ENCODE peak calls at places on chromosomes 11 and 22, in six cellular contexts. One of them, this sample, is unnamed.

GRCh38 chr22:45857519-45857918 is 119.4 kb downstream of the WNT7B start:
- DNase-seq in fibroblast of the aortic adventitia: no peak
- DNase-seq in HFF-Myc: no peak
- DNase-seq in A172: no peak
- DNase-seq in NCI-H345: no peak
- DNase-seq in DMS153: no peak
- DNase-seq in this sample: no peak

GRCh38 chr22:46010177-46010867 is 33.4 kb upstream of the WNT7B start:
- DNase-seq in fibroblast of the aortic adventitia: peak
- DNase-seq in HFF-Myc: no peak
- DNase-seq in A172: no peak
- DNase-seq in NCI-H345: peak
- DNase-seq in DMS153: no peak
- DNase-seq in this sample: no peak

GRCh38 chr11:97751405-97751804 is 1269.3 kb upstream of the CNTN5 start:
- DNase-seq in fibroblast of the aortic adventitia: no peak
- DNase-seq in HFF-Myc: no peak
- DNase-seq in A172: no peak
- DNase-seq in NCI-H345: peak
- DNase-seq in DMS153: peak
- DNase-seq in this sample: no peak

GRCh38 chr11:86938203-86938899 is 16.8 kb downstream of the FZD4 start:
- DNase-seq in fibroblast of the aortic adventitia: no peak
- DNase-seq in HFF-Myc: no peak
- DNase-seq in A172: no peak
- DNase-seq in NCI-H345: no peak
- DNase-seq in DMS153: no peak
- DNase-seq in this sample: no peak

GRCh38 chr11:1271927-1272326 is 37.5 kb downstream of the TOLLIP start:
- DNase-seq in fibroblast of the aortic adventitia: no peak
- DNase-seq in HFF-Myc: no peak
- DNase-seq in A172: no peak
- DNase-seq in NCI-H345: no peak
- DNase-seq in DMS153: no peak
- DNase-seq in this sample: no peak

GRCh38 chr22:35523167-35523928 is 17.3 kb upstream of the RASD2 start:
- DNase-seq in fibroblast of the aortic adventitia: no peak
- DNase-seq in HFF-Myc: no peak
- DNase-seq in A172: no peak
- DNase-seq in NCI-H345: peak
- DNase-seq in DMS153: peak
- DNase-seq in this sample: no peak

GRCh38 chr11:34238533-34238932 is 119.3 kb downstream of the ABTB2 start:
- DNase-seq in fibroblast of the aortic adventitia: peak
- DNase-seq in HFF-Myc: no peak
- DNase-seq in A172: no peak
- DNase-seq in NCI-H345: no peak
- DNase-seq in DMS153: no peak
- DNase-seq in this sample: no peak

GRCh38 chr22:45008853-45009751 is 703 bp downstream of the PHF21B start:
- DNase-seq in fibroblast of the aortic adventitia: no peak
- DNase-seq in HFF-Myc: no peak
- DNase-seq in A172: no peak
- DNase-seq in NCI-H345: peak
- DNase-seq in DMS153: no peak
- DNase-seq in this sample: no peak

GRCh38 chr11:82718307-82718706 is 15.4 kb downstream of the FAM181B start:
- DNase-seq in fibroblast of the aortic adventitia: peak
- DNase-seq in HFF-Myc: peak
- DNase-seq in A172: peak
- DNase-seq in NCI-H345: peak
- DNase-seq in DMS153: peak
- DNase-seq in this sample: no peak

GRCh38 chr11:17571431-17572358 is 24.6 kb downstream of the OTOG start:
- DNase-seq in fibroblast of the aortic adventitia: no peak
- DNase-seq in HFF-Myc: no peak
- DNase-seq in A172: no peak
- DNase-seq in NCI-H345: no peak
- DNase-seq in DMS153: no peak
- DNase-seq in this sample: no peak

GRCh38 chr22:36528336-36528735 is 630 bp downstream of the EIF3D start:
- DNase-seq in fibroblast of the aortic adventitia: no peak
- DNase-seq in HFF-Myc: no peak
- DNase-seq in A172: no peak
- DNase-seq in NCI-H345: no peak
- DNase-seq in DMS153: no peak
- DNase-seq in this sample: no peak

GRCh38 chr11:65334696-65335295 is 1.1 kb downstream of the DPF2 start:
- DNase-seq in fibroblast of the aortic adventitia: no peak
- DNase-seq in HFF-Myc: no peak
- DNase-seq in A172: no peak
- DNase-seq in NCI-H345: no peak
- DNase-seq in DMS153: no peak
- DNase-seq in this sample: no peak

GRCh38 chr11:2769779-2770555 is 70.2 kb upstream of the KCNQ1OT1 start:
- DNase-seq in fibroblast of the aortic adventitia: no peak
- DNase-seq in HFF-Myc: no peak
- DNase-seq in A172: no peak
- DNase-seq in NCI-H345: no peak
- DNase-seq in DMS153: no peak
- DNase-seq in this sample: no peak

GRCh38 chr11:100827934-100828661 is 141.0 kb downstream of the ARHGAP42 start:
- DNase-seq in fibroblast of the aortic adventitia: peak
- DNase-seq in HFF-Myc: no peak
- DNase-seq in A172: peak
- DNase-seq in NCI-H345: peak
- DNase-seq in DMS153: peak
- DNase-seq in this sample: no peak

GRCh38 chr22:46590334-46590733 is 29.9 kb upstream of the GRAMD4 start:
- DNase-seq in fibroblast of the aortic adventitia: no peak
- DNase-seq in HFF-Myc: no peak
- DNase-seq in A172: no peak
- DNase-seq in NCI-H345: no peak
- DNase-seq in DMS153: no peak
- DNase-seq in this sample: no peak

GRCh38 chr11:74937696-74938475 is 11.0 kb downstream of the XRRA1 start:
- DNase-seq in fibroblast of the aortic adventitia: peak
- DNase-seq in HFF-Myc: no peak
- DNase-seq in A172: peak
- DNase-seq in NCI-H345: no peak
- DNase-seq in DMS153: no peak
- DNase-seq in this sample: no peak

GRCh38 chr22:38518620-38519019 is 12.5 kb upstream of the DDX17 start:
- DNase-seq in fibroblast of the aortic adventitia: no peak
- DNase-seq in HFF-Myc: no peak
- DNase-seq in A172: no peak
- DNase-seq in NCI-H345: no peak
- DNase-seq in DMS153: no peak
- DNase-seq in this sample: no peak

GRCh38 chr22:42275176-42275575 is 4.7 kb upstream of the TCF20 start:
- DNase-seq in fibroblast of the aortic adventitia: no peak
- DNase-seq in HFF-Myc: no peak
- DNase-seq in A172: no peak
- DNase-seq in NCI-H345: no peak
- DNase-seq in DMS153: no peak
- DNase-seq in this sample: no peak

GRCh38 chr11:114026355-114026754 is 33.2 kb upstream of the ZBTB16 start:
- DNase-seq in fibroblast of the aortic adventitia: peak
- DNase-seq in HFF-Myc: no peak
- DNase-seq in A172: peak
- DNase-seq in NCI-H345: no peak
- DNase-seq in DMS153: no peak
- DNase-seq in this sample: no peak

GRCh38 chr22:27507935-27508504 is 293.5 kb downstream of the MN1 start:
- DNase-seq in fibroblast of the aortic adventitia: peak
- DNase-seq in HFF-Myc: no peak
- DNase-seq in A172: no peak
- DNase-seq in NCI-H345: no peak
- DNase-seq in DMS153: no peak
- DNase-seq in this sample: no peak

GRCh38 chr11:11979487-11980117 is 28.8 kb downstream of the DKK3 start:
- DNase-seq in fibroblast of the aortic adventitia: peak
- DNase-seq in HFF-Myc: no peak
- DNase-seq in A172: peak
- DNase-seq in NCI-H345: no peak
- DNase-seq in DMS153: no peak
- DNase-seq in this sample: no peak

GRCh38 chr22:20267441-20268288 is 453 bp downstream of the RTN4R start:
- DNase-seq in fibroblast of the aortic adventitia: no peak
- DNase-seq in HFF-Myc: no peak
- DNase-seq in A172: no peak
- DNase-seq in NCI-H345: no peak
- DNase-seq in DMS153: no peak
- DNase-seq in this sample: no peak

GRCh38 chr11:64604458-64605247 is 13.6 kb downstream of the SLC22A12 start:
- DNase-seq in fibroblast of the aortic adventitia: no peak
- DNase-seq in HFF-Myc: no peak
- DNase-seq in A172: no peak
- DNase-seq in NCI-H345: no peak
- DNase-seq in DMS153: no peak
- DNase-seq in this sample: no peak

GRCh38 chr22:17400305-17400704 is 31.0 kb downstream of the CECR2 start:
- DNase-seq in fibroblast of the aortic adventitia: peak
- DNase-seq in HFF-Myc: no peak
- DNase-seq in A172: no peak
- DNase-seq in NCI-H345: no peak
- DNase-seq in DMS153: no peak
- DNase-seq in this sample: no peak

GRCh38 chr11:10941429-10941828 is 83.6 kb upstream of the ZBED5 start:
- DNase-seq in fibroblast of the aortic adventitia: peak
- DNase-seq in HFF-Myc: no peak
- DNase-seq in A172: no peak
- DNase-seq in NCI-H345: no peak
- DNase-seq in DMS153: no peak
- DNase-seq in this sample: no peak

GRCh38 chr22:26617251-26618199 is at the start of gene CRYBB1:
- DNase-seq in fibroblast of the aortic adventitia: peak
- DNase-seq in HFF-Myc: peak
- DNase-seq in A172: no peak
- DNase-seq in NCI-H345: no peak
- DNase-seq in DMS153: peak
- DNase-seq in this sample: no peak

GRCh38 chr22:28670691-28671261 is 8.9 kb downstream of the TTC28 start:
- DNase-seq in fibroblast of the aortic adventitia: no peak
- DNase-seq in HFF-Myc: no peak
- DNase-seq in A172: no peak
- DNase-seq in NCI-H345: no peak
- DNase-seq in DMS153: no peak
- DNase-seq in this sample: no peak

GRCh38 chr22:37186997-37187522 is 987 bp downstream of the C1QTNF6 start:
- DNase-seq in fibroblast of the aortic adventitia: no peak
- DNase-seq in HFF-Myc: no peak
- DNase-seq in A172: peak
- DNase-seq in NCI-H345: no peak
- DNase-seq in DMS153: no peak
- DNase-seq in this sample: no peak

GRCh38 chr11:35466058-35466457 is 46.7 kb upstream of the SLC1A2 start:
- DNase-seq in fibroblast of the aortic adventitia: no peak
- DNase-seq in HFF-Myc: no peak
- DNase-seq in A172: no peak
- DNase-seq in NCI-H345: no peak
- DNase-seq in DMS153: no peak
- DNase-seq in this sample: no peak

GRCh38 chr11:122099345-122100045 is 16.5 kb downstream of the BLID start:
- DNase-seq in fibroblast of the aortic adventitia: peak
- DNase-seq in HFF-Myc: no peak
- DNase-seq in A172: peak
- DNase-seq in NCI-H345: peak
- DNase-seq in DMS153: no peak
- DNase-seq in this sample: no peak

GRCh38 chr11:77559686-77560425 is 29.9 kb upstream of the AQP11 start:
- DNase-seq in fibroblast of the aortic adventitia: peak
- DNase-seq in HFF-Myc: peak
- DNase-seq in A172: peak
- DNase-seq in NCI-H345: no peak
- DNase-seq in DMS153: no peak
- DNase-seq in this sample: no peak

GRCh38 chr22:39723899-39724351 is 153.4 kb downstream of the CACNA1I start:
- DNase-seq in fibroblast of the aortic adventitia: peak
- DNase-seq in HFF-Myc: no peak
- DNase-seq in A172: peak
- DNase-seq in NCI-H345: no peak
- DNase-seq in DMS153: no peak
- DNase-seq in this sample: no peak

GRCh38 chr22:40043086-40043485 is 48.3 kb downstream of the FAM83F start:
- DNase-seq in fibroblast of the aortic adventitia: peak
- DNase-seq in HFF-Myc: no peak
- DNase-seq in A172: no peak
- DNase-seq in NCI-H345: no peak
- DNase-seq in DMS153: no peak
- DNase-seq in this sample: no peak

GRCh38 chr11:44928144-44928543 is 22.5 kb downstream of the TP53I11 start:
- DNase-seq in fibroblast of the aortic adventitia: no peak
- DNase-seq in HFF-Myc: no peak
- DNase-seq in A172: no peak
- DNase-seq in NCI-H345: no peak
- DNase-seq in DMS153: no peak
- DNase-seq in this sample: no peak

GRCh38 chr22:18987765-18988164 is 51.7 kb upstream of the PRODH start:
- DNase-seq in fibroblast of the aortic adventitia: no peak
- DNase-seq in HFF-Myc: no peak
- DNase-seq in A172: no peak
- DNase-seq in NCI-H345: no peak
- DNase-seq in DMS153: no peak
- DNase-seq in this sample: no peak

This sample was measured in omental fat pad.